ENCODE peak calls at places on chromosomes 4 and X, in ten cellular contexts. I, Z, M, P, O, S, J, H, X and B are unnamed samples.

GRCh38 chr4:18524667-18525066 is 503.1 kb upstream of the LCORL start:
- DNase-seq in I (no peak), Z (no peak), M (no peak), P (no peak), O (no peak), S (no peak), J (no peak), H (no peak), X (no peak), B (no peak)

GRCh38 chr4:176778063-176778462 is 14.7 kb downstream of the VEGFC start:
- DNase-seq in I (no peak), Z (peak), M (no peak), P (no peak), O (no peak), S (no peak), J (no peak), H (no peak), X (no peak), B (peak)

GRCh38 chr4:34619531-34620109 is 1624.7 kb downstream of the ARAP2 start:
- DNase-seq in I (no peak), Z (peak), M (no peak), P (no peak), O (no peak), S (no peak), J (no peak), H (no peak), X (no peak), B (no peak)

GRCh38 chrX:15447985-15448639 is 45.0 kb downstream of the PIR start:
- DNase-seq in I (no peak), Z (no peak), M (no peak), P (no peak), O (no peak), S (no peak), J (no peak), H (no peak), X (no peak), B (peak)

GRCh38 chr4:60605651-60606354 is 594.3 kb upstream of the ADGRL3 start:
- DNase-seq in I (no peak), Z (no peak), M (no peak), P (no peak), O (no peak), S (no peak), J (no peak), H (no peak), X (no peak), B (peak)

GRCh38 chr4:175833574-175834350 is 21.7 kb upstream of the GPM6A start:
- DNase-seq in I (no peak), Z (no peak), M (no peak), P (no peak), O (no peak), S (no peak), J (no peak), H (no peak), X (no peak), B (no peak)

GRCh38 chrX:105973387-105973739 is 65.2 kb downstream of the SERPINA7 start:
- DNase-seq in I (no peak), Z (no peak), M (no peak), P (no peak), O (no peak), S (no peak), J (no peak), H (no peak), X (no peak), B (no peak)

GRCh38 chrX:43140546-43140945 is 362.6 kb upstream of the PPP1R2C start:
- DNase-seq in I (no peak), Z (no peak), M (no peak), P (no peak), O (no peak), S (no peak), J (no peak), H (no peak), X (no peak), B (no peak)

GRCh38 chr4:112145820-112146813 is 863 bp downstream of the FAM241A start:
- DNase-seq in I (peak), Z (peak), M (peak), P (peak), O (peak), S (peak), J (peak), H (no peak), X (peak), B (peak)